ENCODE peak calls at places on chromosomes 13 and 19, in six cellular contexts. C is activated CD4-positive, alpha-beta T cell treated with anti-CD3 and anti-CD28 coated beads, Interleukin-2, amount 50 U/mL, for 4 hours; O is T-helper 2 cell; D is hypothalamus; A is HT1080; B is activated CD8-positive, alpha-beta memory T cell treated with anti-CD3 and anti-CD28 coated beads for 4 hours. Y is an unnamed sample.
A peak's percentile ranks its signal among the peaks of the same experiment; 100 is the strongest.

GRCh38 chr19:3699741-3700241 is 477 bp downstream of the PIP5K1C start:
- DNase-seq in A (no peak), C (no peak), D (no peak), B (no peak), O (no peak), Y (no peak)

GRCh38 chr13:41694902-41695301 is 237.6 kb downstream of the RGCC start:
- DNase-seq in O (no peak), B (no peak), C (no peak), D (no peak), A (peak; percentile 88), Y (peak; percentile 67)

GRCh38 chr13:41458187-41458938 is 1.0 kb downstream of the RGCC start:
- DNase-seq in C (peak; percentile 53), A (no peak), O (peak; percentile 72), D (no peak), B (no peak), Y (no peak)

GRCh38 chr19:44260343-44260681 is 626 bp downstream of the ZNF233 start:
- DNase-seq in O (no peak), B (no peak), D (no peak), C (no peak), A (no peak), Y (no peak)

GRCh38 chr13:50460366-50460765 is 383.1 kb downstream of the DLEU7 start:
- DNase-seq in D (no peak), C (no peak), A (no peak), O (no peak), B (no peak), Y (no peak)

GRCh38 chr13:112450567-112451240 is 74.5 kb downstream of the SPACA7 start:
- DNase-seq in C (no peak), A (no peak), O (no peak), D (no peak), B (no peak), Y (no peak)

GRCh38 chr13:50779443-50780200 is 63.9 kb downstream of the DLEU7 start:
- DNase-seq in A (no peak), C (no peak), O (no peak), B (no peak), D (no peak), Y (no peak)

GRCh38 chr19:16234552-16235445 is 37.1 kb downstream of the AP1M1 start:
- DNase-seq in O (no peak), A (no peak), D (no peak), C (no peak), B (no peak), Y (no peak)

GRCh38 chr19:48731452-48731851 is 9.0 kb downstream of the RASIP1 start:
- DNase-seq in C (no peak), B (no peak), O (no peak), A (no peak), D (no peak), Y (no peak)

GRCh38 chr19:49347835-49348234 is 12.6 kb downstream of the CD37 start:
- DNase-seq in O (no peak), A (peak; percentile 71), B (no peak), D (peak; percentile 6), C (no peak), Y (no peak)

GRCh38 chr19:40681039-40681438 is 9.4 kb downstream of the NUMBL start:
- DNase-seq in C (no peak), D (no peak), A (no peak), B (no peak), O (no peak), Y (no peak)

GRCh38 chr19:53865918-53866696 is 1.6 kb upstream of the MYADM start:
- DNase-seq in D (peak; percentile 63), O (peak; percentile 74), C (peak; percentile 27), A (peak; percentile 44), B (no peak), Y (no peak)

GRCh38 chr13:41603917-41604316 is 146.6 kb downstream of the RGCC start:
- DNase-seq in O (no peak), C (no peak), D (no peak), A (peak; percentile 88), B (no peak), Y (peak; percentile 76)

Y was measured in epithelial cell of prostate.